ENCODE peak calls at places on chromosomes 6 and 20, in nine cellular contexts. I is T-helper 2 cell, Q is aorta, N is neural crest cell, L is H54, R is NCI-H460, M is Right ventricle myocardium superior, P is NCI-H446, W is MV-4-11. X is an unnamed sample.

GRCh38 chr20:59933849-59934585 is 580 bp upstream of the SYCP2 start:
- DNase-seq in I (peak), Q (peak), N (peak), L (peak), R (peak), M (peak), P (peak), W (no peak), X (peak)

GRCh38 chr20:45910670-45911485 is 1.1 kb downstream of the PLTP start:
- DNase-seq in I (peak), Q (peak), N (peak), L (peak), R (peak), M (peak), P (peak), W (peak), X (peak)

GRCh38 chr6:1792989-1793388 is 183.3 kb downstream of the FOXC1 start:
- DNase-seq in I (no peak), Q (no peak), N (peak), L (peak), R (peak), M (no peak), P (no peak), W (peak), X (no peak)

GRCh38 chr6:55983861-55984260 is 108.5 kb upstream of the BMP5 start:
- DNase-seq in I (no peak), Q (no peak), N (no peak), L (no peak), R (no peak), M (no peak), P (no peak), W (no peak), X (no peak)

GRCh38 chr6:75748743-75749538 is at the start of gene MYO6:
- DNase-seq in I (peak), Q (peak), N (peak), L (peak), R (peak), M (peak), P (no peak), W (no peak), X (peak)

GRCh38 chr6:109055771-109056235 is 38.8 kb downstream of the SESN1 start:
- DNase-seq in I (no peak), Q (no peak), N (no peak), L (no peak), R (no peak), M (no peak), P (no peak), W (peak), X (no peak)

GRCh38 chr6:36098920-36099647 is 31.2 kb upstream of the MAPK13 start:
- DNase-seq in I (no peak), Q (no peak), N (no peak), L (no peak), R (no peak), M (no peak), P (no peak), W (no peak), X (no peak)

GRCh38 chr6:30690403-30691207 is at the start of gene NRM:
- DNase-seq in I (peak), Q (peak), N (peak), L (peak), R (peak), M (peak), P (peak), W (peak), X (peak)

GRCh38 chr20:53579581-53580375 is 13.9 kb downstream of the ZNF217 start:
- DNase-seq in I (no peak), Q (no peak), N (no peak), L (no peak), R (peak), M (no peak), P (no peak), W (peak), X (no peak)

GRCh38 chr20:50776122-50776795 is 18.6 kb upstream of the BCAS4 start:
- DNase-seq in I (no peak), Q (peak), N (no peak), L (no peak), R (no peak), M (no peak), P (no peak), W (no peak), X (no peak)

GRCh38 chr20:346640-347316 is at the start of gene NRSN2:
- DNase-seq in I (no peak), Q (peak), N (peak), L (peak), R (no peak), M (peak), P (peak), W (no peak), X (peak)

GRCh38 chr6:149221774-149222070 is 95.8 kb upstream of the TAB2 start:
- DNase-seq in I (no peak), Q (no peak), N (no peak), L (no peak), R (no peak), M (no peak), P (no peak), W (no peak), X (no peak)

X was measured in left ventricle myocardium inferior.